ENCODE peak calls at places on chromosome 19, in eight cellular contexts. O is left cardiac atrium; Z is brain microvascular endothelial cell; V is foreskin keratinocyte; M is HFFc6; R is A673; U is activated CD8-positive, alpha-beta memory T cell treated with anti-CD3 and anti-CD28 coated beads for 1 hour; J is stimulated activated CD8-positive, alpha-beta memory T cell treated with anti-CD3 and anti-CD28 coated beads, Interleukin-15, amount 100 ng/mL, for 1 hour. F is an unnamed sample.

GRCh38 chr19:9149976-9150375 is 9.8 kb downstream of the ZNF317 start:
- DNase-seq in U (no peak), V (peak; percentile 38), M (no peak), J (no peak), O (no peak), R (no peak), Z (no peak), F (no peak)

GRCh38 chr19:6717036-6717435 is 3.4 kb downstream of the C3 start:
- DNase-seq in Z (no peak), U (no peak), O (no peak), V (no peak), M (no peak), J (no peak), R (no peak), F (no peak)

GRCh38 chr19:49716154-49716553 is 25.2 kb downstream of the CPT1C start:
- DNase-seq in R (no peak), O (no peak), Z (no peak), M (no peak), J (no peak), U (no peak), V (no peak), F (no peak)

GRCh38 chr19:4474504-4475136 is 2.5 kb downstream of the HDGFL2 start:
- DNase-seq in V (peak; percentile 41), J (no peak), M (peak; percentile 55), O (peak; percentile 35), Z (peak; percentile 52), R (peak; percentile 85), U (no peak), F (no peak)

GRCh38 chr19:35851213-35852028 is 883 bp downstream of the NPHS1 start:
- DNase-seq in O (no peak), M (no peak), Z (no peak), R (no peak), V (no peak), U (no peak), J (no peak), F (no peak)

GRCh38 chr19:38842439-38843174 is 7.2 kb downstream of the HNRNPL start:
- DNase-seq in O (no peak), M (no peak), J (no peak), U (no peak), R (no peak), V (no peak), Z (no peak), F (no peak)

GRCh38 chr19:29467824-29468401 is 57.9 kb upstream of the VSTM2B start:
- DNase-seq in M (peak; percentile 11), J (no peak), V (peak; percentile 2), R (peak; percentile 13), O (no peak), Z (no peak), U (no peak), F (peak; percentile 4)

GRCh38 chr19:17510220-17510993 is 1.0 kb upstream of the PGLS start:
- DNase-seq in R (no peak), O (no peak), U (no peak), V (no peak), Z (no peak), M (no peak), J (no peak), F (no peak)

GRCh38 chr19:3046621-3047306 is 15.5 kb downstream of the TLE5 start:
- DNase-seq in Z (no peak), V (no peak), U (no peak), R (peak; percentile 72), O (no peak), M (no peak), J (no peak), F (no peak)

GRCh38 chr19:31784631-31785237 is 435.5 kb upstream of the TSHZ3 start:
- DNase-seq in M (no peak), R (no peak), O (no peak), Z (no peak), J (no peak), V (no peak), U (no peak), F (no peak)

GRCh38 chr19:1251503-1252220 is 3.3 kb downstream of the MIDN start:
- DNase-seq in U (no peak), M (no peak), O (no peak), R (peak; percentile 64), Z (no peak), V (no peak), J (no peak), F (no peak)

GRCh38 chr19:53365899-53366493 is 491 bp downstream of the ZNF525 start:
- DNase-seq in R (no peak), V (no peak), Z (peak; percentile 27), O (peak; percentile 30), M (peak; percentile 2), U (peak; percentile 0), J (no peak), F (no peak)

GRCh38 chr19:16886305-16886880 is 2.4 kb upstream of the F2RL3 start:
- DNase-seq in M (no peak), O (peak; percentile 86), U (no peak), V (peak; percentile 32), R (no peak), J (no peak), Z (peak; percentile 83), F (no peak)

GRCh38 chr19:53094749-53095575 is 8.3 kb downstream of the ZNF160 start:
- DNase-seq in J (no peak), M (no peak), R (no peak), O (no peak), U (no peak), V (no peak), Z (no peak), F (no peak)

GRCh38 chr19:33814181-33815165 is 17.8 kb downstream of the KCTD15 start:
- DNase-seq in R (no peak), V (no peak), Z (no peak), O (no peak), M (no peak), J (no peak), U (no peak), F (no peak)

GRCh38 chr19:53904909-53905308 is 4.2 kb upstream of the CACNG7 start:
- DNase-seq in R (no peak), Z (no peak), V (peak; percentile 14), U (no peak), J (no peak), M (no peak), O (no peak), F (no peak)

GRCh38 chr19:4676955-4677731 is 7.0 kb upstream of the MYDGF start:
- DNase-seq in O (peak; percentile 46), U (no peak), V (no peak), J (no peak), Z (peak; percentile 35), M (no peak), R (peak; percentile 54), F (peak; percentile 15)

GRCh38 chr19:8512115-8512967 is 1.6 kb downstream of the ZNF414 start:
- DNase-seq in M (no peak), O (no peak), Z (no peak), U (no peak), V (peak; percentile 41), R (peak; percentile 49), J (no peak), F (no peak)

GRCh38 chr19:15381429-15381828 is 1.8 kb upstream of the AKAP8 start:
- DNase-seq in J (no peak), U (no peak), O (no peak), V (no peak), R (no peak), Z (no peak), M (no peak), F (no peak)

GRCh38 chr19:10497371-10497770 is 5.8 kb downstream of the KEAP1 start:
- DNase-seq in Z (no peak), V (no peak), R (no peak), U (no peak), M (no peak), J (no peak), O (no peak), F (no peak)

GRCh38 chr19:10406191-10406590 is 2.8 kb upstream of the CDC37 start:
- DNase-seq in Z (no peak), M (no peak), V (no peak), U (no peak), O (no peak), J (no peak), R (no peak), F (no peak)

GRCh38 chr19:8302357-8302691 is 5.8 kb downstream of the CD320 start:
- DNase-seq in M (no peak), V (no peak), U (no peak), O (peak; percentile 51), J (no peak), Z (no peak), R (no peak), F (no peak)

GRCh38 chr19:6772028-6772865 is at the start of gene VAV1:
- DNase-seq in M (no peak), O (peak; percentile 60), Z (no peak), J (peak; percentile 67), R (peak; percentile 78), U (peak; percentile 61), V (no peak), F (no peak)

GRCh38 chr19:31220540-31220939 is 128.7 kb downstream of the TSHZ3 start:
- DNase-seq in V (peak; percentile 24), J (no peak), O (no peak), M (no peak), R (peak; percentile 52), U (no peak), Z (no peak), F (no peak)